ENCODE peak calls at places on chromosomes 2 and 18, in eight cellular contexts. Q is caudate nucleus; U is non-pigmented ciliary epithelial cell; V is stimulated activated CD4-positive, alpha-beta T cell treated with anti-CD3 and anti-CD28 coated beads, TNF-alpha, amount 100 ng/mL, for 4 hours; I is activated CD4-positive, alpha-beta T cell treated with anti-CD3 and anti-CD28 coated beads, Interleukin-2, amount 50 U/mL, for 48 hours; W is effector CD4-positive, alpha-beta T cell; N is brain microvascular endothelial cell; P is GM12878. B is an unnamed sample.

GRCh38 chr2:47265751-47266231 is 110.7 kb upstream of the STPG4 start:
- DNase-seq in U (no peak), V (no peak), I (no peak), N (no peak), W (no peak), Q (no peak), P (no peak), B (no peak)

GRCh38 chr18:77899972-77900754 is 650.5 kb downstream of the GALR1 start:
- DNase-seq in W (peak), N (peak), V (peak), Q (no peak), P (no peak), U (no peak), I (peak), B (peak)

GRCh38 chr2:224122542-224122941 is 83.5 kb upstream of the SERPINE2 start:
- DNase-seq in N (no peak), W (no peak), Q (no peak), I (no peak), P (no peak), U (no peak), V (no peak), B (no peak)

GRCh38 chr2:190786404-190787166 is 94.0 kb upstream of the GLS start:
- DNase-seq in U (no peak), P (no peak), N (no peak), W (no peak), V (no peak), I (no peak), Q (no peak), B (no peak)

GRCh38 chr2:55865095-55865835 is 58.3 kb downstream of the EFEMP1 start:
- DNase-seq in W (no peak), I (no peak), N (peak), Q (no peak), U (no peak), P (no peak), V (no peak), B (no peak)

GRCh38 chr2:48169066-48169724 is 262.9 kb upstream of the FBXO11 start:
- DNase-seq in W (no peak), V (no peak), Q (no peak), P (no peak), I (no peak), U (no peak), N (no peak), B (no peak)

GRCh38 chr18:12744103-12744502 is 41.3 kb downstream of the PSMG2 start:
- DNase-seq in P (no peak), I (no peak), W (no peak), V (no peak), N (peak), Q (no peak), U (peak), B (no peak)

GRCh38 chr18:9117980-9118841 is 15.7 kb downstream of the NDUFV2 start:
- DNase-seq in N (no peak), U (no peak), P (no peak), I (no peak), W (no peak), V (no peak), Q (no peak), B (no peak)

GRCh38 chr2:222305510-222306392 is 7.0 kb upstream of the PAX3 start:
- DNase-seq in P (no peak), I (no peak), V (no peak), Q (no peak), W (no peak), N (no peak), U (no peak), B (no peak)

GRCh38 chr18:67301592-67301991 is 214.9 kb downstream of the DSEL start:
- DNase-seq in Q (no peak), W (no peak), V (no peak), I (no peak), U (no peak), N (no peak), P (no peak), B (no peak)

GRCh38 chr2:102418421-102418961 is 4.5 kb upstream of the IL18RAP start:
- DNase-seq in I (no peak), U (no peak), Q (no peak), P (no peak), V (no peak), N (peak), W (no peak), B (no peak)

GRCh38 chr2:223523541-223523940 is 78.6 kb downstream of the SCG2 start:
- DNase-seq in N (peak), I (no peak), W (no peak), V (no peak), P (no peak), Q (no peak), U (no peak), B (no peak)

GRCh38 chr18:76687271-76688006 is 134.9 kb upstream of the ZNF236 start:
- DNase-seq in P (no peak), I (peak), U (peak), N (peak), W (no peak), Q (no peak), V (no peak), B (no peak)

GRCh38 chr2:100906131-100906530 is 86.2 kb downstream of the NPAS2 start:
- DNase-seq in W (no peak), P (no peak), Q (no peak), N (no peak), U (no peak), V (no peak), I (no peak), B (no peak)

GRCh38 chr2:3611611-3612010 is 16.7 kb downstream of the COLEC11 start:
- DNase-seq in V (no peak), N (no peak), Q (no peak), W (no peak), P (no peak), I (no peak), U (no peak), B (no peak)

GRCh38 chr2:118112771-118113334 is 24.6 kb downstream of the INSIG2 start:
- DNase-seq in P (no peak), W (no peak), V (no peak), Q (no peak), U (peak), N (peak), I (no peak), B (no peak)

GRCh38 chr2:185990861-185991525 is 252.4 kb downstream of the FSIP2 start:
- DNase-seq in W (no peak), P (no peak), U (no peak), I (no peak), N (peak), V (no peak), Q (no peak), B (no peak)

GRCh38 chr18:48422947-48423378 is 13.8 kb upstream of the ZBTB7C start:
- DNase-seq in Q (no peak), W (no peak), U (no peak), I (no peak), V (no peak), N (no peak), P (no peak), B (no peak)

GRCh38 chr2:216491757-216492635 is 6.6 kb upstream of the RPL37A start:
- DNase-seq in V (no peak), N (no peak), I (no peak), W (no peak), P (peak), Q (no peak), U (no peak), B (no peak)

GRCh38 chr2:238561230-238561629 is 134.5 kb downstream of the ASB1 start:
- DNase-seq in I (no peak), U (no peak), V (no peak), Q (no peak), N (no peak), P (no peak), W (no peak), B (no peak)

GRCh38 chr18:30988440-30988839 is 54.1 kb downstream of the DSC3 start:
- DNase-seq in P (no peak), N (no peak), I (no peak), W (no peak), Q (no peak), V (no peak), U (no peak), B (no peak)

GRCh38 chr2:226124548-226125011 is 675.0 kb downstream of the IRS1 start:
- DNase-seq in N (no peak), I (no peak), Q (no peak), W (no peak), V (no peak), U (no peak), P (no peak), B (no peak)

GRCh38 chr18:23824704-23825103 is 135.5 kb downstream of the LAMA3 start:
- DNase-seq in I (no peak), Q (no peak), W (no peak), N (no peak), P (no peak), U (no peak), V (no peak), B (no peak)

GRCh38 chr2:191933307-191934105 is 86.6 kb upstream of the CAVIN2 start:
- DNase-seq in V (no peak), I (peak), N (peak), W (no peak), Q (no peak), U (no peak), P (peak), B (no peak)

GRCh38 chr2:130328710-130329109 is 14.0 kb upstream of the IMP4 start:
- DNase-seq in V (no peak), Q (no peak), U (no peak), P (no peak), W (no peak), I (no peak), N (no peak), B (no peak)

GRCh38 chr18:24190590-24190989 is 51.7 kb downstream of the CABYR start:
- DNase-seq in V (no peak), W (no peak), Q (no peak), I (no peak), P (no peak), U (no peak), N (peak), B (no peak)

GRCh38 chr2:240147911-240148587 is 7.6 kb upstream of the OTOS start:
- DNase-seq in W (no peak), V (no peak), N (no peak), I (no peak), Q (no peak), U (no peak), P (no peak), B (no peak)

GRCh38 chr18:26655614-26656400 is 107.5 kb upstream of the KCTD1 start:
- DNase-seq in N (peak), W (no peak), P (no peak), V (no peak), Q (no peak), U (no peak), I (no peak), B (no peak)

GRCh38 chr2:105798595-105798994 is 53.9 kb downstream of the NCK2 start:
- DNase-seq in Q (no peak), V (no peak), N (no peak), U (no peak), W (peak), P (no peak), I (no peak), B (peak)

GRCh38 chr2:136056077-136056688 is 61.8 kb downstream of the CXCR4 start:
- DNase-seq in P (peak), I (no peak), N (no peak), Q (no peak), U (no peak), V (no peak), W (no peak), B (no peak)

GRCh38 chr2:241036397-241036963 is 38.1 kb downstream of the SNED1 start:
- DNase-seq in U (no peak), N (no peak), V (peak), W (peak), Q (no peak), P (peak), I (peak), B (peak)

GRCh38 chr2:183244300-183244849 is 120.1 kb downstream of the NUP35 start:
- DNase-seq in U (no peak), Q (no peak), W (no peak), N (no peak), P (no peak), I (no peak), V (no peak), B (no peak)

GRCh38 chr2:75571730-75572430 is 11.1 kb upstream of the EVA1A start:
- DNase-seq in N (no peak), W (no peak), V (no peak), Q (no peak), U (no peak), I (no peak), P (no peak), B (no peak)

GRCh38 chr2:16630463-16630862 is 35.2 kb downstream of the CYRIA start:
- DNase-seq in V (no peak), U (no peak), Q (no peak), P (no peak), W (no peak), I (no peak), N (no peak), B (no peak)

GRCh38 chr18:75408554-75409506 is 18.7 kb downstream of the SMIM21 start:
- DNase-seq in N (peak), W (no peak), P (no peak), I (peak), U (peak), Q (no peak), V (no peak), B (no peak)

GRCh38 chr18:26526128-26526965 is 22.0 kb downstream of the KCTD1 start:
- DNase-seq in I (no peak), Q (no peak), N (no peak), W (no peak), P (no peak), U (no peak), V (no peak), B (no peak)

GRCh38 chr2:196808281-196808680 is 874 bp downstream of the C2orf66 start:
- DNase-seq in U (no peak), P (no peak), N (no peak), I (no peak), V (no peak), W (no peak), Q (no peak), B (no peak)

GRCh38 chr2:235960011-235960715 is 208.0 kb downstream of the GBX2 start:
- DNase-seq in W (no peak), Q (no peak), V (no peak), P (no peak), I (no peak), N (no peak), U (no peak), B (no peak)

GRCh38 chr2:190891913-190892312 is 11.3 kb downstream of the GLS start:
- DNase-seq in U (no peak), W (no peak), I (no peak), N (no peak), V (no peak), Q (no peak), P (no peak), B (no peak)